ENCODE peak calls at places on chromosome 12, in ten cellular contexts. E is HepG2, L is upper lobe of left lung, J is stomach, M is breast epithelium, K is prostate gland, B is sigmoid colon, F is vagina, H is K562, T is HCT116. I is an unnamed sample.
A peak's percentile ranks its signal among the peaks of the same experiment; 100 is the strongest.

GRCh38 chr12:62519043-62519442 is 52.4 kb downstream of the MON2 start:
- DNase-seq in E (no peak), L (no peak), J (no peak), M (no peak), K (no peak), B (no peak), F (no peak), H (no peak), T (no peak), I (no peak)

GRCh38 chr12:85310456-85311076 is 30.5 kb downstream of the ALX1 start:
- DNase-seq in E (no peak), L (no peak), J (no peak), M (no peak), K (no peak), B (no peak), F (no peak), H (no peak), T (peak; percentile 6), I (no peak)

GRCh38 chr12:122517877-122518276 is 8.9 kb downstream of the RSRC2 start:
- DNase-seq in E (no peak), L (no peak), J (no peak), M (no peak), K (no peak), B (no peak), F (no peak), H (no peak), T (no peak), I (no peak)

GRCh38 chr12:6783828-6784227 is 5.5 kb upstream of the CD4 start:
- DNase-seq in E (no peak), L (no peak), J (no peak), M (no peak), K (no peak), B (no peak), F (no peak), H (no peak), T (no peak), I (no peak)

GRCh38 chr12:69755302-69755701 is 16.6 kb downstream of the RAB3IP start:
- DNase-seq in E (no peak), L (no peak), J (no peak), M (no peak), K (no peak), B (no peak), F (no peak), H (no peak), T (no peak), I (no peak)

GRCh38 chr12:9701380-9702154 is 31.3 kb downstream of the CLECL1 start:
- DNase-seq in E (no peak), L (no peak), J (no peak), M (no peak), K (no peak), B (no peak), F (no peak), H (no peak), T (no peak), I (no peak)

GRCh38 chr12:4769073-4769472 is 48.9 kb downstream of the GALNT8 start:
- DNase-seq in E (no peak), L (no peak), J (no peak), M (no peak), K (no peak), B (no peak), F (no peak), H (no peak), T (no peak), I (no peak)

GRCh38 chr12:64181504-64182291 is 40.4 kb downstream of the KICS2 start:
- DNase-seq in E (peak; percentile 32), L (peak; percentile 42), J (peak; percentile 44), M (no peak), K (peak; percentile 67), B (peak; percentile 79), F (peak; percentile 90), H (no peak), T (peak; percentile 92), I (peak; percentile 51)

GRCh38 chr12:25970916-25971674 is 12.6 kb downstream of the RASSF8 start:
- DNase-seq in E (no peak), L (no peak), J (no peak), M (no peak), K (no peak), B (no peak), F (no peak), H (no peak), T (no peak), I (no peak)

GRCh38 chr12:1318327-1319031 is 275.9 kb downstream of the FBXL14 start:
- DNase-seq in E (no peak), L (no peak), J (peak; percentile 33), M (no peak), K (peak; percentile 56), B (no peak), F (no peak), H (no peak), T (no peak), I (no peak)

GRCh38 chr12:71503579-71504470 is 64.2 kb downstream of the LGR5 start:
- DNase-seq in E (no peak), L (no peak), J (no peak), M (no peak), K (no peak), B (no peak), F (no peak), H (no peak), T (no peak), I (no peak)

GRCh38 chr12:106118-106561 is 39.6 kb downstream of the IQSEC3 start:
- DNase-seq in E (peak; percentile 17), L (no peak), J (no peak), M (no peak), K (no peak), B (peak; percentile 50), F (no peak), H (peak; percentile 20), T (peak; percentile 7), I (peak; percentile 54)

DNA sequence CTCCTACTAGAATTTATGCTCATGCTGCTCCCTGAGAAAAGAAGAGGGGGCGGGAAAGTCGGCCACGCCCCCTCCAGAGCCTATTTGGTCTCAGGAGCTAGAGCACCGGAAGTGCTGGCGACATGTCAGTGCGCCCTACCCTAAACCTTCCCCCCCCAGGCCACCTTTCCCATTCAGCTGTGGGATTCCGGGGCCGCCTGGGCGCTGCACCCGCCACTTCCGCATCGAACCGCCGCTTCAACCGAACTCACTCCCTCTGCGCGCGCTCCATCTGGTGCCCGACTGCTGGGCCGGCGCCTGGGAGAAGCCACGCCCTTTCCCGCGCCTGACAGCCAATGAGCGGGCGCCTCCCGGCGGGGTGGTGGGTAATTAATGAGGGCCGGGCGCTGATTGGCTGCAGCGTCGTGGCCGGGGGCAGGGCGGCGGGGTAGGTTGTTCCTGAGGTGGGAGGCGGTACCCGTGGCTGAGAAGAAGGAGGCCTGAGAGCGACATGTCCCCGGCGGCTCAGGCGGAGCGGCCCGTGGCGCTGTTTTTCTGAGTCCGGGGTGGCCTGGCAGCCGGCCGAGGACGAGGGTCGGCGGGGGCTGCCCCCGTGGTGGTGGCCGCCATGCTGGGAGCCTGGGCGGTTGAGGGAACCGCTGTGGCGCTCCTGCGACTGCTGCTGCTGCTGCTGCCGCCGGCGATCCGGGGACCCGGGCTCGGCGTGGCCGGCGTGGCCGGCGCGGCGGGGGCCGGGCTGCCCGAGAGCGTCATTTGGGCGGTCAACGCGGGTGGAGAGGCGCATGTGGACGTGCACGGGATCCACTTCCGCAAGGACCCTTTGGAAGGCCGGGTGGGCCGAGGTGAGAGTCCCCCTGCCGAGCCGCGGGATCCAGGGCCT is at the start of gene MLEC:
- DNase-seq in E (peak; percentile 94), L (peak; percentile 97), J (peak; percentile 99), M (peak; percentile 99), K (peak; percentile 99), B (peak; percentile 99), F (peak; percentile 99), H (peak; percentile 99), T (peak; percentile 95), I (peak; percentile 99)
- TF ChIP-seq POLR2A in E (peak; percentile 91), L (peak; percentile 4), J (peak; percentile 39), M (peak; percentile 40), K (peak; percentile 85), B (peak; percentile 81), F (peak; percentile 59), H (peak; percentile 80), T (peak; percentile 36), I (peak; percentile 94)

DNA sequence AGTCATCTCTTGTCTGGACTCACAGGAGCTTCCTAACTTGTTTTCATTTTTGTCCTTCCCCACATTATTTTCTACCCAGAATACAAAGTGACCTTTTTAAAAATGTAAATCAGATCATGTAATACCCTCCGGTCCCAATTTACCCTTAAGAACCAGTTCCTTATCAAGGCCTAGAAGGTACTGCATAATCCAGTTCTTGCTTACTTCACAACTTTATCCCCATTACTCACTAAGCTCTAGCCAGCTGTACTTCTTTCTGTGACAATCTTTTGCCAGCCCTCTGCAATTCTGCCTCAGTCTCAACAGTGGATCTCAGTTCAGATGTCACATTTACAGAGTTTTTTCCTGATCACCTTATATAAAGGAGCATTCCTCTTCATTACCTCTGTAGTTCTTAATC is 11.6 kb downstream of the RAP1B start:
- DNase-seq in E (no peak), L (no peak), J (no peak), M (no peak), K (no peak), B (no peak), F (no peak), H (no peak), T (no peak), I (no peak)
- H3K4me1 ChIP-seq in E (peaks cover 40% of the 10 kb centered on the region), L (peaks cover 69% of the 10 kb centered on the region), J (peaks cover 89% of the 10 kb centered on the region), M (peaks cover 13% of the 10 kb centered on the region), K (no peaks in the 10 kb centered on the region), B (peaks cover 88% of the 10 kb centered on the region), F (peaks cover 77% of the 10 kb centered on the region), H (peaks cover 10% of the 10 kb centered on the region), T (peaks cover 6% of the 10 kb centered on the region), I (peaks cover 52% of the 10 kb centered on the region)

GRCh38 chr12:15664491-15664890 is 124.7 kb downstream of the EPS8 start:
- DNase-seq in E (no peak), L (no peak), J (no peak), M (no peak), K (no peak), B (no peak), F (no peak), H (no peak), T (no peak), I (no peak)

GRCh38 chr12:15662983-15663659 is 126.1 kb downstream of the EPS8 start:
- DNase-seq in E (no peak), L (no peak), J (no peak), M (no peak), K (no peak), B (no peak), F (no peak), H (no peak), T (peak; percentile 8), I (no peak)

DNA sequence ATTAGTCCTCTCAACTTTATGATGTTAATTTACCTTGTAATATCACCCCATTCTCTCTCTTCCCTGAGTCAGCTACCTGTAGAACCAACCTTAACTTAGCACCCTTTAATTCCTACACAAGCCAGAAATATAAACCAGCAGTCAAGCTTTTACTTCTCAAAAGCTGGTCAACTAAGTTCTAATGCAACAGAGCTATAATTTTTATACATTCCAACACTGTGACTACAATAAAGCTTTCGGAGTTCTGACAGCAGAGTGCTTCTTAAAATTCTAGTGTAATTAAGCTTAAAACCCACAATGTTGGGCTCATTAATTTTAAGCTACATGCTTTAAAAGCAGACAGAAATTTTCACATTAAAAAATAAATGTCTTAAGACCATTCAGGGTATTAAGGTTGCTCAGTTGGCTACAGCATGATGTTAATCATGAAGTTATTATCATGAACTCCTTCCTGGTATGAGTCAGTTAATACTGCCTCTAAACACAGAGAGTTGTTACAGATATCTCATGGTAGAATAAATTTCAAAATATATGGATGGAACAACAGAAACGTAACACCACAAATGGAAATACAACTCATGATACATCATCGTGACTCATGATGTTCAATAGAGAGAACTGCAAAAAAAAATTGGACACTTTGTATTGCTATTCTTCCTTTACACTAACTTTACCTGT is 126.7 kb downstream of the EPS8 start:
- DNase-seq in E (no peak), L (no peak), J (no peak), M (no peak), K (no peak), B (no peak), F (no peak), H (no peak), T (peak; percentile 86), I (no peak)
- TF ChIP-seq POLR2AphosphoS5 in E (no peak), L (no peak), J (no peak), M (no peak), K (no peak), B (no peak), F (no peak), H (no peak), T (no peak), I (no peak)

GRCh38 chr12:93442411-93443340 is 929 bp upstream of the UBE2N start:
- DNase-seq in E (no peak), L (no peak), J (no peak), M (no peak), K (no peak), B (no peak), F (no peak), H (no peak), T (no peak), I (no peak)
- TF ChIP-seq POLR2A in E (no peak), L (no peak), J (no peak), M (no peak), K (no peak), B (no peak), F (no peak), H (no peak), T (no peak), I (peak; percentile 22)

I was measured in transverse colon.